ENCODE peak calls at places on chromosomes 6 and 20, in eight cellular contexts. L, E, X, K, H, Q, D and W are unnamed samples.
A peak's percentile ranks its signal among the peaks of the same experiment; 100 is the strongest.

GRCh38 chr6:34230653-34231351 is 5.9 kb upstream of the HMGA1 start:
- DNase-seq in D (no peak), H (no peak), L (no peak), K (no peak), E (no peak), Q (peak; percentile 28), X (peak; percentile 29), W (no peak)

GRCh38 chr6:140980265-140980887 is 1152.3 kb upstream of the GJE1 start:
- DNase-seq in L (no peak), K (no peak), D (no peak), Q (no peak), E (no peak), X (peak; percentile 43), H (no peak), W (no peak)

GRCh38 chr6:14441371-14441781 is 323.8 kb downstream of the CD83 start:
- DNase-seq in D (peak; percentile 57), X (peak; percentile 66), H (no peak), Q (no peak), L (no peak), K (no peak), E (no peak), W (no peak)

GRCh38 chr20:63014710-63015109 is 7.9 kb upstream of the BHLHE23 start:
- DNase-seq in E (no peak), Q (no peak), K (no peak), D (no peak), L (no peak), X (no peak), H (no peak), W (no peak)

GRCh38 chr6:130982941-130983456 is 80.0 kb downstream of the EPB41L2 start:
- DNase-seq in Q (no peak), X (no peak), H (no peak), D (no peak), K (no peak), E (no peak), L (no peak), W (no peak)

GRCh38 chr20:64230461-64231145 is 24.9 kb upstream of the PCMTD2 start:
- DNase-seq in H (no peak), L (no peak), K (no peak), D (no peak), E (no peak), X (no peak), Q (no peak), W (no peak)

GRCh38 chr6:161137839-161138544 is 135.9 kb downstream of the AGPAT4 start:
- DNase-seq in D (no peak), Q (no peak), X (peak; percentile 15), K (no peak), L (no peak), E (no peak), H (no peak), W (no peak)

GRCh38 chr6:169866668-169867521 is 115.5 kb downstream of the ERMARD start:
- DNase-seq in L (no peak), H (no peak), E (no peak), K (no peak), Q (no peak), X (no peak), D (no peak), W (no peak)

GRCh38 chr20:52494244-52494643 is 302.7 kb upstream of the ZFP64 start:
- DNase-seq in E (peak; percentile 71), X (peak; percentile 95), L (no peak), Q (peak; percentile 73), D (peak; percentile 84), K (no peak), H (no peak), W (no peak)